ENCODE peak calls at places on chromosome 9, in eight cellular contexts. J, M, C, R, O, Q, F and S are unnamed samples.

GRCh38 chr9:121833061-121833460 is 181.6 kb downstream of the DAB2IP start:
- DNase-seq in C (no peak), R (no peak), J (no peak), F (no peak), O (no peak), Q (no peak), M (no peak), S (no peak)

GRCh38 chr9:128059365-128059983 is 7.6 kb downstream of the NAIF1 start:
- DNase-seq in C (no peak), O (no peak), M (no peak), J (no peak), Q (no peak), R (no peak), F (no peak), S (no peak)

GRCh38 chr9:36871606-36872005 is 162.5 kb downstream of the PAX5 start:
- DNase-seq in Q (no peak), F (no peak), O (no peak), M (no peak), C (no peak), J (no peak), R (no peak), S (no peak)

GRCh38 chr9:115093550-115093949 is 24.4 kb downstream of the TNC start:
- DNase-seq in O (no peak), M (no peak), F (no peak), R (no peak), Q (no peak), J (no peak), C (no peak), S (no peak)

GRCh38 chr9:81591791-81592190 is 97.6 kb downstream of the TLE1 start:
- DNase-seq in J (no peak), F (no peak), O (no peak), Q (no peak), C (no peak), M (no peak), R (no peak), S (no peak)

GRCh38 chr9:98555851-98556465 is 152.8 kb downstream of the GABBR2 start:
- DNase-seq in F (no peak), C (no peak), M (no peak), Q (no peak), R (no peak), J (no peak), O (no peak), S (no peak)

GRCh38 chr9:5938449-5938848 is 47.8 kb downstream of the MLANA start:
- DNase-seq in R (no peak), J (no peak), M (no peak), O (no peak), C (no peak), F (no peak), Q (no peak), S (no peak)

GRCh38 chr9:75880556-75880955 is 9.9 kb upstream of the PCSK5 start:
- DNase-seq in J (no peak), M (no peak), C (no peak), O (no peak), R (no peak), Q (no peak), F (peak; percentile 77), S (peak; percentile 24)

GRCh38 chr9:78644359-78644758 is 347.4 kb downstream of the PSAT1 start:
- DNase-seq in O (no peak), M (no peak), R (no peak), J (no peak), C (no peak), Q (no peak), F (peak; percentile 54), S (peak; percentile 38)

GRCh38 chr9:83219154-83219923 is 156.4 kb upstream of the RASEF start:
- DNase-seq in M (peak; percentile 47), J (peak; percentile 67), Q (peak; percentile 94), R (peak; percentile 92), O (peak; percentile 15), C (peak; percentile 67), F (peak; percentile 80), S (peak; percentile 91)